ENCODE peak calls at places on chromosomes 5 and 9, in four cellular contexts. N is retinal pigment epithelial cell; B is NCI-H774; G is stimulated activated naive CD8-positive, alpha-beta T cell treated with anti-CD3 and anti-CD28 coated beads, Interleukin-15, amount 100 ng/mL, for 72 hours. A is an unnamed sample.

GRCh38 chr5:174733836-174734235 is 9.5 kb downstream of the MSX2 start:
- DNase-seq in N (no peak), B (no peak), G (no peak), A (no peak)

GRCh38 chr5:146344155-146345118 is 5.8 kb downstream of the POU4F3 start:
- DNase-seq in N (no peak), B (no peak), G (no peak), A (no peak)

GRCh38 chr5:113900831-113901230 is 387.3 kb downstream of the YTHDC2 start:
- DNase-seq in N (no peak), B (no peak), G (no peak), A (no peak)

GRCh38 chr5:137819768-137820167 is 47.9 kb upstream of the MYOT start:
- DNase-seq in N (no peak), B (no peak), G (no peak), A (no peak)

GRCh38 chr9:131091352-131091992 is 4.9 kb upstream of the AIF1L start:
- DNase-seq in N (no peak), B (no peak), G (no peak), A (no peak)

GRCh38 chr5:116612431-116612830 is 37.8 kb upstream of the SEMA6A start:
- DNase-seq in N (no peak), B (no peak), G (no peak), A (no peak)

GRCh38 chr5:170584446-170584845 is 80.6 kb downstream of the KCNIP1 start:
- DNase-seq in N (no peak), B (no peak), G (no peak), A (no peak)

GRCh38 chr9:71487046-71487445 is 281.3 kb downstream of the CEMIP2 start:
- DNase-seq in N (no peak), B (no peak), G (no peak), A (no peak)

GRCh38 chr5:10747678-10748622 is 13.1 kb downstream of the DAP start:
- DNase-seq in N (no peak), B (no peak), G (no peak), A (no peak)

A was measured in stimulated activated naive B cell treated with anti-CD40 and anti-IgM and Interleukin-4, amounts not matched to agents 10 μg/mL and 1 μg/mL and 100 μg/mL, for 72 hours.